ENCODE peak calls at places on chromosomes 6 and 20, in five cellular contexts. P, Y, E, N and T are unnamed samples.
A peak's percentile ranks its signal among the peaks of the same experiment; 100 is the strongest.

GRCh38 chr6:99412065-99412464 is 13.0 kb downstream of the PNISR start:
- DNase-seq in E (no peak), Y (no peak), N (no peak), P (no peak), T (no peak)

GRCh38 chr20:2136275-2136674 is 34.6 kb downstream of the STK35 start:
- DNase-seq in N (no peak), Y (no peak), P (no peak), E (no peak), T (no peak)

GRCh38 chr6:142760152-142760551 is 184.8 kb downstream of the HIVEP2 start:
- DNase-seq in P (no peak), E (no peak), N (no peak), Y (no peak), T (no peak)

GRCh38 chr6:128763599-128764300 is 119.2 kb upstream of the LAMA2 start:
- DNase-seq in N (no peak), Y (no peak), P (no peak), E (no peak), T (no peak)

GRCh38 chr6:142167071-142167470 is 20.0 kb downstream of the VTA1 start:
- DNase-seq in E (no peak), N (no peak), Y (no peak), P (no peak), T (no peak)

GRCh38 chr6:105678516-105678915 is 275.6 kb upstream of the PREP start:
- DNase-seq in E (no peak), N (no peak), P (no peak), Y (no peak), T (no peak)

GRCh38 chr6:126535138-126535537 is 195.2 kb downstream of the CENPW start:
- DNase-seq in P (no peak), Y (no peak), E (no peak), N (no peak), T (no peak)

GRCh38 chr6:13787146-13787545 is 27.2 kb downstream of the MCUR1 start:
- DNase-seq in N (no peak), E (no peak), Y (peak; percentile 79), P (no peak), T (no peak)

GRCh38 chr6:37897321-37897720 is 77.8 kb downstream of the ZFAND3 start:
- DNase-seq in E (no peak), Y (no peak), P (no peak), N (no peak), T (no peak)

GRCh38 chr20:44065401-44066340 is 121.3 kb downstream of the JPH2 start:
- DNase-seq in E (no peak), P (no peak), N (no peak), Y (no peak), T (no peak)

GRCh38 chr20:48600470-48600945 is 227.3 kb downstream of the PREX1 start:
- DNase-seq in Y (no peak), N (no peak), P (no peak), E (no peak), T (peak; percentile 24)

GRCh38 chr20:54650201-54650722 is 174.9 kb downstream of the DOK5 start:
- DNase-seq in N (no peak), Y (no peak), P (no peak), E (no peak), T (no peak)

GRCh38 chr20:6566821-6567220 is 200.7 kb upstream of the BMP2 start:
- DNase-seq in N (no peak), P (no peak), E (no peak), Y (no peak), T (no peak)

GRCh38 chr6:113632220-113632864 is 224.8 kb upstream of the MARCKS start:
- DNase-seq in N (peak; percentile 55), P (peak; percentile 16), E (peak; percentile 55), Y (no peak), T (peak; percentile 27)

GRCh38 chr20:63067721-63068560 is 61.2 kb upstream of the BHLHE23 start:
- DNase-seq in Y (no peak), E (no peak), P (no peak), N (no peak), T (no peak)

GRCh38 chr6:166707045-166707444 is 80.0 kb upstream of the RPS6KA2 start:
- DNase-seq in N (no peak), P (peak; percentile 60), E (peak; percentile 72), Y (peak; percentile 77), T (no peak)

GRCh38 chr20:59567585-59568508 is 36.5 kb upstream of the PHACTR3 start:
- DNase-seq in P (no peak), Y (no peak), E (no peak), N (no peak), T (peak; percentile 41)

GRCh38 chr6:42100029-42100901 is 42.2 kb downstream of the C6orf132 start:
- DNase-seq in Y (no peak), E (no peak), P (no peak), N (no peak), T (no peak)

GRCh38 chr6:53827485-53827884 is 32.7 kb downstream of the LRRC1 start:
- DNase-seq in E (no peak), N (no peak), Y (no peak), P (no peak), T (no peak)

GRCh38 chr6:15264902-15265761 is 19.3 kb downstream of the JARID2 start:
- DNase-seq in P (peak; percentile 48), N (no peak), E (no peak), Y (peak; percentile 77), T (no peak)

GRCh38 chr6:130156908-130157307 is 65.8 kb downstream of the SAMD3 start:
- DNase-seq in P (no peak), Y (no peak), N (no peak), E (no peak), T (no peak)

GRCh38 chr20:6504826-6505225 is 262.7 kb upstream of the BMP2 start:
- DNase-seq in N (no peak), Y (no peak), P (no peak), E (no peak), T (no peak)

GRCh38 chr20:34948030-34948429 is 7.6 kb downstream of the GSS start:
- DNase-seq in E (no peak), Y (no peak), N (no peak), P (no peak), T (no peak)

GRCh38 chr6:68880050-68880449 is 245.0 kb downstream of the ADGRB3 start:
- DNase-seq in Y (no peak), P (no peak), N (no peak), E (no peak), T (no peak)

GRCh38 chr20:54209216-54209813 is 1.4 kb downstream of the PFDN4 start:
- DNase-seq in N (no peak), Y (no peak), E (no peak), P (no peak), T (no peak)

DNA sequence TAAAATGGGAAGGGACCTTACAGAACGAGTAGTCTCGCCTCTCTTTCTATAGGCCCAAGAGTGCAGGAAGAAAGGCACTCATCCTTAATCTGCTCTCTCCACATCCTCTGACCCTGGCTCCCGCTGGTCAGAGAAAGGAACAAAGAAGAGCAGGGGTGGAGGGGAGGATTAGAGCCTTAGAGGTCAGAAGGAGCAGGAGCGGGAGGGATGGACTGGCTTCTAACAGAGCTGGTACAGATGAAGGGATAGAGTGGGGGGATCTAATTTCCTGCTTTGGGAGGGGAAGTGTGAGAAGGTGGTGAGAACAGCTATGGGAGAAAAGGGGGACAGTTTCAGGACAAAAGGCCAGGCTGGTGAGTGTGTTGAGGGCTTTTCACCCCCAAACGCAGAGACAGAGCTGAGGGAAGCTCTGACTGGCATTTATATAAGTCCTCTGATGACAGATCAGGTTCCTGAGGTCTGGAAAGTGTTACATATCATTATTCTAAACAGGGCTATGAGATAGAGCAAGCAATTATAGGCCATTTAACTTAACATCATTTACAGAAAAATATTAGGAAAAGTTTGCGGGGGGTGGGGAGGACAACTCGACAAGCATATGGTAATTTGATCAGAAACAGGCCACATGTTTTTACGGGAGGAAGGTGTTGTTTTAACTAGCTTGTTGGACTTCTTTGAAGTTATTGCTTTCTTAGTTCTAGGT is 111.1 kb downstream of the FOXC1 start:
- DNase-seq in P (no peak), N (no peak), Y (peak; percentile 94), E (no peak), T (no peak)
- H3K4me1 ChIP-seq in P (peaks cover 8% of the 10 kb centered on the region), N (no peaks in the 10 kb centered on the region), Y (peaks cover 55% of the 10 kb centered on the region), E (no peaks in the 10 kb centered on the region), T (peaks cover 6% of the 10 kb centered on the region)

DNA sequence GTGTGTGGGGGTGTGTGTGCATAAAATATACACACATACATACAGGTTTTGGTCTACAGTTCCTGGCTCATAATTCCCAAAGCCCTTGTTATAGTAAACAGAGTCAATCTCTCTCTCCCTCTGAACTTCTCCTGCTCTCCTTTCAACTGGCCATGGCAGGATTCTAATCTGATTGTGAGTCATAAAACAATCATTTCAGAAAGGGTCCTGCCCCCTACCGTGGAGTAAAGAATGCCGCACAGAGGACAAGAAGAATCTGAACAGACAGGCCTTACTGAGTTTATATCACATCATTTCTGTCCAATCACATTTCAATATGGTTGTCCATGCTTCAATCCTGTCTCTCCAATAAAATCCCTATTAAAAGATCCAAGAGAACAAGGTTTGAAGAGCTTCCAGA is 416.9 kb downstream of the FRK start:
- DNase-seq in Y (no peak), N (no peak), P (no peak), E (no peak), T (no peak)
- TF ChIP-seq CTCF in Y (no peak), N (no peak), P (no peak), E (no peak), T (no peak)

DNA sequence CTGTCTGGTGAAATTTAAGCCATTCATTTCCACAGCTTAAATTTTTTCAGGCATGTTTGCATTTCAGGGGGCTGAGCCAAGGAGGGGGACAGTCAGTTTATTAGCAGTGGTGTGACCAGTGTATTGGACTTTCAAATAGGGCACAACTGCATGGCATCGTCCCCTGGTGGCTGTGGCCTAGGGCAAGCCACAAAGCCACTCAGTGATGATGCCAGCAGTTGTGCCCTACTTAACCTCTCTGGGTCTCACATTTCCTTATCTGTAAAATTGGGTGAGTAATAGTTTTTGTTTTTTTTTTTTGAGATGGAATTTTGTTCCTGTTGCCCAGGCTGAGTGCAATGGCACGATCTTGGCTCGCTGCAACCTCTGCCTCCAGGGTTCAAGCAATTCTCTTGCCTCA is 48.0 kb downstream of the CDC5L start:
- DNase-seq in N (no peak), E (no peak), Y (no peak), P (no peak), T (no peak)
- H3K4me1 ChIP-seq in N (no peaks in the 10 kb centered on the region), E (no peaks in the 10 kb centered on the region), Y (no peaks in the 10 kb centered on the region), P (peaks cover 43% of the 10 kb centered on the region), T (peaks cover 6% of the 10 kb centered on the region)

GRCh38 chr6:35948725-35949124 is 27.8 kb upstream of the SRPK1 start:
- DNase-seq in P (no peak), E (no peak), Y (peak; percentile 31), N (peak; percentile 11), T (no peak)
- TF ChIP-seq CTCF in P (no peak), E (no peak), Y (peak; percentile 28), N (peak; percentile 10), T (no peak)